ENCODE peak calls at places on chromosomes 7 and 10, in four cellular contexts. Z is endothelial cell, C is GM10248, D is fibroblast of lung. E is an unnamed sample.

GRCh38 chr10:124611738-124612137 is 132.4 kb downstream of the FAM53B start:
- DNase-seq in Z (no peak), C (no peak), D (no peak), E (no peak)

GRCh38 chr7:37198188-37198905 is 250.3 kb downstream of the ELMO1 start:
- DNase-seq in D (no peak), Z (no peak), C (no peak), E (no peak)

GRCh38 chr7:2572101-2572842 is 13.5 kb downstream of the IQCE start:
- DNase-seq in C (no peak), Z (no peak), D (peak), E (no peak)

GRCh38 chr7:636396-636795 is 90.1 kb upstream of the DNAAF5 start:
- DNase-seq in D (no peak), C (no peak), Z (peak), E (no peak)

GRCh38 chr10:110919349-110919931 is at the start of gene SHOC2:
- DNase-seq in C (peak), Z (peak), D (no peak), E (peak)

GRCh38 chr7:13282377-13282980 is 595.0 kb downstream of the ARL4A start:
- DNase-seq in Z (no peak), D (peak), C (no peak), E (no peak)

GRCh38 chr7:32579776-32580175 is 84.5 kb downstream of the AVL9 start:
- DNase-seq in C (no peak), Z (no peak), D (no peak), E (no peak)

GRCh38 chr10:43210556-43210955 is 56.3 kb downstream of the RASGEF1A start:
- DNase-seq in D (no peak), C (no peak), Z (no peak), E (no peak)

GRCh38 chr10:28236641-28237040 is 66.2 kb downstream of the MPP7 start:
- DNase-seq in C (no peak), Z (no peak), D (peak), E (no peak)

GRCh38 chr10:87660484-87661133 is 931 bp downstream of the PAPSS2 start:
- DNase-seq in Z (no peak), D (peak), C (no peak), E (no peak)

GRCh38 chr7:3888096-3888495 is 587.0 kb downstream of the SDK1 start:
- DNase-seq in Z (no peak), D (peak), C (no peak), E (no peak)

GRCh38 chr10:15863323-15863722 is 3.0 kb upstream of the MINDY3 start:
- DNase-seq in C (no peak), Z (no peak), D (no peak), E (no peak)

GRCh38 chr10:42975558-42976352 is 101.1 kb upstream of the RET start:
- DNase-seq in D (no peak), C (no peak), Z (no peak), E (no peak)

GRCh38 chr10:5945561-5946418 is 31.6 kb downstream of the IL15RA start:
- DNase-seq in D (peak), C (no peak), Z (peak), E (no peak)

GRCh38 chr10:99844433-99844955 is 62.1 kb downstream of the ABCC2 start:
- DNase-seq in Z (peak), C (no peak), D (no peak), E (no peak)

GRCh38 chr7:71016387-71016786 is 115.6 kb upstream of the GALNT17 start:
- DNase-seq in D (no peak), C (no peak), Z (no peak), E (no peak)

GRCh38 chr10:126135939-126136595 is 239.7 kb downstream of the FANK1 start:
- DNase-seq in C (no peak), Z (no peak), D (no peak), E (no peak)

GRCh38 chr7:74256446-74257408 is 2.5 kb upstream of the RFC2 start:
- DNase-seq in D (peak), Z (no peak), C (no peak), E (no peak)

GRCh38 chr7:97555845-97556431 is 175.9 kb upstream of the TAC1 start:
- DNase-seq in C (no peak), D (no peak), Z (no peak), E (no peak)

DNA sequence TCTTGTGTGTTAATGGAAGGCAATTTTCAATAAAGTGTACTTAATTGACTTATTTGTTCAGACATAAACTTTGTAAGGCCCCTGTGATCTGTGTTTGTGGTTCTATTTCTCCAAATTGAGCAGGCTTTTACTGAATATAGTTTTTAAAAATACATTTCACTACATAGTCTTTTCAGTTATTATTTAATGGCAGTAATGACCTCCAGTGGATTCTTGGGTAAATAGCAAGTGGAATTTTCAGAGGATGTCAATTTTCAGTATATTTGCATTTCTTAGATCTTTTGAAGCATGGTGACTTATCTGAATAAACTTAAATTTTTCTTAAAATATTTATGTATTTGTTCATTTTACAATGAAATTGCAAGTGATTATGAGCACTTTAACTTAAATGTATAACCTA is 203.1 kb upstream of the PCLO start:
- DNase-seq in D (peak), C (no peak), Z (no peak), E (no peak)
- TF ChIP-seq CTCF in D (peak), C (no peak), Z (no peak), E (peak)

DNA sequence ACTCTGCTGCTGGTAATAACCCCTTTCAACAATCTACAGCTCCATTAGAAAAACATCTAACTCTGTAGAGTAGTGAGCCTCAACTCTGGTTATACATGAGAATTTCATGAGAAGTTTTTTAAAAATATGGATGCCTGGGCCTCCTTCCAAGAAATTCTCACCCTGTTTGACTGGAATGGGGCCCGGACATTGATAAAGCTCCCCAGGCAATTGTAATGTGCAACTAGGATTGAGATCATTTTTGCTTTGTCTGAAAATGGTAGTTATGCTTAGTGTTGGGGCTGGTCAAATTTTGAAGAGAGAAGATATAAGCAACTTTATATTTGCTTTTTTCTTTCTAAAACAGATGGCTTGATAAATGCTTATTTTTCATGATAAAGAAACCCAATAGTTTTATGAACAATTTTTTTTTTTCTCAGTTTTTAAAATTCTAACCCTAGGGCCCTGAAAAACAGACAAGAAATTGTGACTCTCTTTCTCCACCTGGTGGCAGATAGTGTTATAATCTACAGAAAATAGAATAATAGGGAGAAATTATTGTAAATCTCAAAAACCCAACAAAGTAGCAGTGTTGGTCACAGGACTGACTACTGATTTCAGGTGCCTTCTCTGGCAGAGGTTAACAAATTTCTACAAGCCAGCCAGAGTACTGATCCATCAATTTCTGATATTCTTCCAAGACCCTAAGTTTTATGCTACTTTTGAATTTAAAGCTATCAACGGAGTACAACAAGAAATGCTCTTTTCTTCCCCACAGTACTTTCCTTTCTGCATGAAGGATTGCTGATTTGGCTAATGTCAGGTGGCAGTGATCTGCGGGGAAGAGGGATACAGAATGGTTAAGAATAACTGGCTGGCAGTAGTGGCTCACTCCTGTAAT is 174.8 kb downstream of the DKK1 start:
- DNase-seq in C (peak), Z (no peak), D (peak), E (no peak)
- TF ChIP-seq CTCF in C (peak), Z (peak), D (peak), E (peak)

DNA sequence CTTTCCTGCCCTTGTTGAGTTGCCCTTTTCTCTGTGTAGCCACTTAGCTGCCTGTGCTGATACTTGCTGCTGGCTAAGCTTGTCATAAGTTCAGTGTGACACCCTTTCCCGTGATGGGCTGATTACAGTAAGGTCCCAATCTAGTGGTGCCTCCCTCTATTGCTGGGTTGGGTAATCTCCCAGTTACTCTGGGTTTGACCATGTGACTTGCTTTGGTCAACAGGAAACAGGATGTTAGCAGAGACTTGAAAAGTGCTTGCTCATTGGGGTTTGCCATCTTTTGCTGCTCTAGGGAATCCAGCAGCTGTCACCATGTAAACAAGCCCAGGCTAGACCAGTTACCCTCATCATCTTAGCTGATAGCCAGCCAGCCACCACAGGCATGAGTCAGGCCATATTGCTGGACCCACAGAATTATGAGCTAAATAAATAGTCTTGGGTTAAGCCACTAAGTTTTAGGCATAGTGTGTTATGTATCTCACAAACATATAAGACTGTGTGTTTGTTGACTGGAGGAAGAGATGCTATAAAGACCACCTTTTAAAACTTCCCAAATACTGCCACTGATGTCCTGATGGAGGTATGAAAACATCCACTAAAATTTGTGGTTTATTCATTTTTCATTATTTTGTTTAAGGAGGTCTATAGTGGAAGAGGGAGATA is 4.0 kb upstream of the LEP start:
- DNase-seq in Z (no peak), D (peak), C (no peak), E (no peak)
- TF ChIP-seq CTCF in Z (no peak), D (no peak), C (no peak), E (no peak)

GRCh38 chr10:69614130-69614529 is 15.9 kb upstream of the FAM241B start:
- DNase-seq in D (no peak), C (no peak), Z (no peak), E (no peak)

GRCh38 chr10:69612760-69613159 is 17.3 kb upstream of the FAM241B start:
- DNase-seq in D (no peak), C (no peak), Z (no peak), E (no peak)

GRCh38 chr10:69609077-69609476 is 21.0 kb upstream of the FAM241B start:
- DNase-seq in C (no peak), Z (no peak), D (no peak), E (no peak)
- TF ChIP-seq CTCF in C (no peak), Z (no peak), D (no peak), E (no peak)